ENCODE peak calls at places on chromosomes 16 and 17, in six cellular contexts. One of them, this sample, is unnamed.

GRCh38 chr17:82060614-82061013 is 5.0 kb downstream of the DUS1L start:
- DNase-seq in stimulated activated CD4-positive, alpha-beta T cell treated with anti-CD3 and anti-CD28 coated beads, Interleukin-4, amount 100 ng/mL, for 4 hours: no peak
- DNase-seq in AG09309: no peak
- DNase-seq in CD8-positive, alpha-beta memory T cell: no peak
- DNase-seq in AG04449: no peak
- DNase-seq in fibroblast of mammary gland: no peak
- DNase-seq in this sample: no peak

GRCh38 chr16:31696968-31697743 is 169.5 kb downstream of the AHSP start:
- DNase-seq in CD8-positive, alpha-beta memory T cell: no peak
- DNase-seq in AG09309: peak; percentile 21
- DNase-seq in AG04449: no peak
- DNase-seq in stimulated activated CD4-positive, alpha-beta T cell treated with anti-CD3 and anti-CD28 coated beads, Interleukin-4, amount 100 ng/mL, for 4 hours: no peak
- DNase-seq in fibroblast of mammary gland: peak; percentile 57
- DNase-seq in this sample: peak; percentile 18

GRCh38 chr17:83083368-83084201 is 4.2 kb downstream of the METRNL start:
- DNase-seq in fibroblast of mammary gland: peak; percentile 99
- DNase-seq in stimulated activated CD4-positive, alpha-beta T cell treated with anti-CD3 and anti-CD28 coated beads, Interleukin-4, amount 100 ng/mL, for 4 hours: peak; percentile 49
- DNase-seq in CD8-positive, alpha-beta memory T cell: peak; percentile 86
- DNase-seq in AG09309: peak; percentile 98
- DNase-seq in AG04449: peak; percentile 90
- DNase-seq in this sample: no peak

GRCh38 chr17:2158011-2158410 is 103.1 kb downstream of the HIC1 start:
- DNase-seq in AG04449: peak; percentile 84
- DNase-seq in AG09309: peak; percentile 84
- DNase-seq in fibroblast of mammary gland: peak; percentile 97
- DNase-seq in stimulated activated CD4-positive, alpha-beta T cell treated with anti-CD3 and anti-CD28 coated beads, Interleukin-4, amount 100 ng/mL, for 4 hours: no peak
- DNase-seq in CD8-positive, alpha-beta memory T cell: no peak
- DNase-seq in this sample: no peak

GRCh38 chr17:76174072-76174471 is 33.0 kb upstream of the FOXJ1 start:
- DNase-seq in fibroblast of mammary gland: no peak
- DNase-seq in CD8-positive, alpha-beta memory T cell: no peak
- DNase-seq in AG09309: no peak
- DNase-seq in AG04449: no peak
- DNase-seq in stimulated activated CD4-positive, alpha-beta T cell treated with anti-CD3 and anti-CD28 coated beads, Interleukin-4, amount 100 ng/mL, for 4 hours: no peak
- DNase-seq in this sample: no peak

GRCh38 chr16:8581923-8582580 is 8.3 kb downstream of the TMEM114 start:
- DNase-seq in AG04449: no peak
- DNase-seq in CD8-positive, alpha-beta memory T cell: no peak
- DNase-seq in fibroblast of mammary gland: peak; percentile 7
- DNase-seq in AG09309: no peak
- DNase-seq in stimulated activated CD4-positive, alpha-beta T cell treated with anti-CD3 and anti-CD28 coated beads, Interleukin-4, amount 100 ng/mL, for 4 hours: no peak
- DNase-seq in this sample: no peak

GRCh38 chr16:23330583-23331249 is 28.6 kb downstream of the SCNN1B start:
- DNase-seq in AG09309: no peak
- DNase-seq in fibroblast of mammary gland: no peak
- DNase-seq in CD8-positive, alpha-beta memory T cell: no peak
- DNase-seq in AG04449: no peak
- DNase-seq in stimulated activated CD4-positive, alpha-beta T cell treated with anti-CD3 and anti-CD28 coated beads, Interleukin-4, amount 100 ng/mL, for 4 hours: no peak
- DNase-seq in this sample: no peak

GRCh38 chr16:71259086-71259485 is 28.6 kb upstream of the HYDIN start:
- DNase-seq in stimulated activated CD4-positive, alpha-beta T cell treated with anti-CD3 and anti-CD28 coated beads, Interleukin-4, amount 100 ng/mL, for 4 hours: no peak
- DNase-seq in CD8-positive, alpha-beta memory T cell: no peak
- DNase-seq in AG09309: no peak
- DNase-seq in AG04449: no peak
- DNase-seq in fibroblast of mammary gland: no peak
- DNase-seq in this sample: no peak

GRCh38 chr16:89801800-89802199 is 14.6 kb downstream of the FANCA start:
- DNase-seq in stimulated activated CD4-positive, alpha-beta T cell treated with anti-CD3 and anti-CD28 coated beads, Interleukin-4, amount 100 ng/mL, for 4 hours: no peak
- DNase-seq in AG09309: no peak
- DNase-seq in AG04449: no peak
- DNase-seq in CD8-positive, alpha-beta memory T cell: no peak
- DNase-seq in fibroblast of mammary gland: peak; percentile 27
- DNase-seq in this sample: peak; percentile 92

GRCh38 chr16:77212736-77213541 is 13.7 kb downstream of the SYCE1L start:
- DNase-seq in fibroblast of mammary gland: no peak
- DNase-seq in AG04449: no peak
- DNase-seq in CD8-positive, alpha-beta memory T cell: peak; percentile 66
- DNase-seq in AG09309: no peak
- DNase-seq in stimulated activated CD4-positive, alpha-beta T cell treated with anti-CD3 and anti-CD28 coated beads, Interleukin-4, amount 100 ng/mL, for 4 hours: peak; percentile 71
- DNase-seq in this sample: peak; percentile 75

This sample was measured in NCI-H2171 treated with DMSO at 0.1 percent for 48 hours.